ENCODE peak calls at places on chromosomes 7 and 10, in seven cellular contexts. One of them, this sample, is unnamed.

GRCh38 chr7:142384508-142384922 is 126.7 kb upstream of the PRSS58 start:
- DNase-seq in IMR-90: peak; percentile 43
- DNase-seq in neuronal stem cell: no peak
- DNase-seq in mesenchymal stem cell: peak; percentile 71
- DNase-seq in mesendoderm: no peak
- DNase-seq in H1: no peak
- DNase-seq in trophoblast cell: no peak
- DNase-seq in this sample: no peak

GRCh38 chr7:30931927-30932540 is 20.4 kb downstream of the AQP1 start:
- DNase-seq in IMR-90: no peak
- DNase-seq in neuronal stem cell: no peak
- DNase-seq in mesenchymal stem cell: no peak
- DNase-seq in mesendoderm: no peak
- DNase-seq in H1: no peak
- DNase-seq in trophoblast cell: peak; percentile 36
- DNase-seq in this sample: no peak

GRCh38 chr7:28623863-28624262 is 211.5 kb downstream of the CREB5 start:
- DNase-seq in IMR-90: no peak
- DNase-seq in neuronal stem cell: no peak
- DNase-seq in mesenchymal stem cell: no peak
- DNase-seq in mesendoderm: peak; percentile 36
- DNase-seq in H1: no peak
- DNase-seq in trophoblast cell: no peak
- DNase-seq in this sample: no peak

GRCh38 chr7:24722386-24723177 is 34.7 kb downstream of the GSDME start:
- DNase-seq in IMR-90: no peak
- DNase-seq in neuronal stem cell: peak; percentile 29
- DNase-seq in mesenchymal stem cell: peak; percentile 47
- DNase-seq in mesendoderm: peak; percentile 78
- DNase-seq in H1: no peak
- DNase-seq in trophoblast cell: no peak
- DNase-seq in this sample: peak; percentile 55

GRCh38 chr7:150939052-150939810 is 38.9 kb downstream of the KCNH2 start:
- DNase-seq in IMR-90: no peak
- DNase-seq in neuronal stem cell: no peak
- DNase-seq in mesenchymal stem cell: no peak
- DNase-seq in mesendoderm: no peak
- DNase-seq in H1: no peak
- DNase-seq in trophoblast cell: no peak
- DNase-seq in this sample: no peak

GRCh38 chr7:30251708-30252329 is 32.6 kb upstream of the ZNRF2 start:
- DNase-seq in IMR-90: no peak
- DNase-seq in neuronal stem cell: no peak
- DNase-seq in mesenchymal stem cell: peak; percentile 12
- DNase-seq in mesendoderm: no peak
- DNase-seq in H1: no peak
- DNase-seq in trophoblast cell: no peak
- DNase-seq in this sample: no peak

GRCh38 chr7:13904689-13905088 is 84.8 kb downstream of the ETV1 start:
- DNase-seq in IMR-90: peak; percentile 77
- DNase-seq in neuronal stem cell: no peak
- DNase-seq in mesenchymal stem cell: peak; percentile 89
- DNase-seq in mesendoderm: no peak
- DNase-seq in H1: no peak
- DNase-seq in trophoblast cell: no peak
- DNase-seq in this sample: no peak

GRCh38 chr10:24849537-24850299 is 102.7 kb downstream of the PRTFDC1 start:
- DNase-seq in IMR-90: no peak
- DNase-seq in neuronal stem cell: no peak
- DNase-seq in mesenchymal stem cell: no peak
- DNase-seq in mesendoderm: no peak
- DNase-seq in H1: no peak
- DNase-seq in trophoblast cell: no peak
- DNase-seq in this sample: no peak

GRCh38 chr10:103758294-103758681 is 97.1 kb downstream of the SH3PXD2A start:
- DNase-seq in IMR-90: peak; percentile 86
- DNase-seq in neuronal stem cell: no peak
- DNase-seq in mesenchymal stem cell: peak; percentile 76
- DNase-seq in mesendoderm: no peak
- DNase-seq in H1: no peak
- DNase-seq in trophoblast cell: no peak
- DNase-seq in this sample: no peak

GRCh38 chr7:139709460-139709859 is 68.3 kb downstream of the HIPK2 start:
- DNase-seq in IMR-90: peak; percentile 92
- DNase-seq in neuronal stem cell: no peak
- DNase-seq in mesenchymal stem cell: peak; percentile 82
- DNase-seq in mesendoderm: no peak
- DNase-seq in H1: no peak
- DNase-seq in trophoblast cell: no peak
- DNase-seq in this sample: no peak

GRCh38 chr10:102534333-102534732 is 30.6 kb downstream of the SUFU start:
- DNase-seq in IMR-90: no peak
- DNase-seq in neuronal stem cell: no peak
- DNase-seq in mesenchymal stem cell: no peak
- DNase-seq in mesendoderm: no peak
- DNase-seq in H1: no peak
- DNase-seq in trophoblast cell: no peak
- DNase-seq in this sample: no peak

GRCh38 chr7:45978010-45978681 is 57.1 kb upstream of the IGFBP3 start:
- DNase-seq in IMR-90: peak; percentile 99
- DNase-seq in neuronal stem cell: peak; percentile 21
- DNase-seq in mesenchymal stem cell: peak; percentile 98
- DNase-seq in mesendoderm: peak; percentile 97
- DNase-seq in H1: peak; percentile 41
- DNase-seq in trophoblast cell: peak; percentile 93
- DNase-seq in this sample: peak; percentile 57

GRCh38 chr7:14341200-14341599 is 351.7 kb upstream of the ETV1 start:
- DNase-seq in IMR-90: no peak
- DNase-seq in neuronal stem cell: no peak
- DNase-seq in mesenchymal stem cell: no peak
- DNase-seq in mesendoderm: no peak
- DNase-seq in H1: no peak
- DNase-seq in trophoblast cell: no peak
- DNase-seq in this sample: no peak

GRCh38 chr10:91798736-91799579 is 732 bp downstream of the TNKS2 start:
- DNase-seq in IMR-90: peak; percentile 50
- DNase-seq in neuronal stem cell: no peak
- DNase-seq in mesenchymal stem cell: peak; percentile 70
- DNase-seq in mesendoderm: peak; percentile 71
- DNase-seq in H1: no peak
- DNase-seq in trophoblast cell: peak; percentile 12
- DNase-seq in this sample: peak; percentile 53

GRCh38 chr10:88062798-88063472 is 199.5 kb downstream of the PTEN start:
- DNase-seq in IMR-90: peak; percentile 81
- DNase-seq in neuronal stem cell: no peak
- DNase-seq in mesenchymal stem cell: peak; percentile 91
- DNase-seq in mesendoderm: no peak
- DNase-seq in H1: no peak
- DNase-seq in trophoblast cell: no peak
- DNase-seq in this sample: no peak

GRCh38 chr7:5695709-5696345 is 85.6 kb downstream of the RNF216 start:
- DNase-seq in IMR-90: peak; percentile 84
- DNase-seq in neuronal stem cell: no peak
- DNase-seq in mesenchymal stem cell: peak; percentile 99
- DNase-seq in mesendoderm: no peak
- DNase-seq in H1: no peak
- DNase-seq in trophoblast cell: no peak
- DNase-seq in this sample: no peak

GRCh38 chr10:52807803-52808202 is 35.2 kb upstream of the MBL2 start:
- DNase-seq in IMR-90: no peak
- DNase-seq in neuronal stem cell: no peak
- DNase-seq in mesenchymal stem cell: no peak
- DNase-seq in mesendoderm: no peak
- DNase-seq in H1: no peak
- DNase-seq in trophoblast cell: no peak
- DNase-seq in this sample: no peak

GRCh38 chr7:1367501-1367900 is 91.8 kb downstream of the MICALL2 start:
- DNase-seq in IMR-90: no peak
- DNase-seq in neuronal stem cell: no peak
- DNase-seq in mesenchymal stem cell: no peak
- DNase-seq in mesendoderm: no peak
- DNase-seq in H1: no peak
- DNase-seq in trophoblast cell: no peak
- DNase-seq in this sample: no peak

GRCh38 chr7:70380315-70381027 is 751.5 kb upstream of the GALNT17 start:
- DNase-seq in IMR-90: no peak
- DNase-seq in neuronal stem cell: no peak
- DNase-seq in mesenchymal stem cell: no peak
- DNase-seq in mesendoderm: no peak
- DNase-seq in H1: no peak
- DNase-seq in trophoblast cell: no peak
- DNase-seq in this sample: no peak

GRCh38 chr7:124552217-124552616 is 213.4 kb downstream of the GPR37 start:
- DNase-seq in IMR-90: peak; percentile 61
- DNase-seq in neuronal stem cell: no peak
- DNase-seq in mesenchymal stem cell: no peak
- DNase-seq in mesendoderm: no peak
- DNase-seq in H1: no peak
- DNase-seq in trophoblast cell: no peak
- DNase-seq in this sample: no peak

GRCh38 chr7:133619491-133619890 is 366.6 kb downstream of the EXOC4 start:
- DNase-seq in IMR-90: no peak
- DNase-seq in neuronal stem cell: no peak
- DNase-seq in mesenchymal stem cell: no peak
- DNase-seq in mesendoderm: no peak
- DNase-seq in H1: no peak
- DNase-seq in trophoblast cell: no peak
- DNase-seq in this sample: no peak
- H2BK5ac ChIP-seq in IMR-90: no peak overlapping the region
- H2BK5ac ChIP-seq in neuronal stem cell: no peak overlapping the region
- H2BK5ac ChIP-seq in mesenchymal stem cell: no peak overlapping the region
- H2BK5ac ChIP-seq in mesendoderm: no peak overlapping the region
- H2BK5ac ChIP-seq in H1: no peak overlapping the region
- H2BK5ac ChIP-seq in trophoblast cell: no peak overlapping the region
- H2BK5ac ChIP-seq in this sample: no peak overlapping the region

DNA sequence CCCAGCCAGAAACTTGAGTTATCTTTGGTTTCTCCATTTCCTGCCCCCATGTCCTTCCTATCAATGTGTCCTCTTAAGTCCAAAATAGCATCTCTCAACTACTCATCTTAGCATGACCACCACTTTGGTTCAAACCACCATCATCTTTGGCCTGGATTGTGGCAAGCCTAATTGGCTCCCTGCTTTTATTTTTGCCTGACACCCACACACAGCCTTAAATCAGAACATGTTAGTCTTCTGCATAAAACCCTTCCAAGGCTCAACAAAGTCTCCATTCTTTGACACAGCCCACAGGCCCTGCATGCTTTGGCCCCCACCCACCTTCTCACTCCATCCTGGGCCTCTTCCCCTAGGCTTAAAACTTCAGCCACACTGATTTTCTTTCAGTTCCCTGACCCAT is 2.0 kb upstream of the TSPAN14 start:
- DNase-seq in IMR-90: no peak
- DNase-seq in neuronal stem cell: no peak
- DNase-seq in mesenchymal stem cell: no peak
- DNase-seq in mesendoderm: no peak
- DNase-seq in H1: no peak
- DNase-seq in trophoblast cell: no peak
- DNase-seq in this sample: no peak
- H3K18ac ChIP-seq in IMR-90: no peak overlapping the region
- H3K18ac ChIP-seq in neuronal stem cell: no peak overlapping the region
- H3K18ac ChIP-seq in mesenchymal stem cell: no peak overlapping the region
- H3K18ac ChIP-seq in mesendoderm: no peak overlapping the region
- H3K18ac ChIP-seq in H1: no peak overlapping the region
- H3K18ac ChIP-seq in trophoblast cell: no peak overlapping the region
- H3K18ac ChIP-seq in this sample: no peak overlapping the region

DNA sequence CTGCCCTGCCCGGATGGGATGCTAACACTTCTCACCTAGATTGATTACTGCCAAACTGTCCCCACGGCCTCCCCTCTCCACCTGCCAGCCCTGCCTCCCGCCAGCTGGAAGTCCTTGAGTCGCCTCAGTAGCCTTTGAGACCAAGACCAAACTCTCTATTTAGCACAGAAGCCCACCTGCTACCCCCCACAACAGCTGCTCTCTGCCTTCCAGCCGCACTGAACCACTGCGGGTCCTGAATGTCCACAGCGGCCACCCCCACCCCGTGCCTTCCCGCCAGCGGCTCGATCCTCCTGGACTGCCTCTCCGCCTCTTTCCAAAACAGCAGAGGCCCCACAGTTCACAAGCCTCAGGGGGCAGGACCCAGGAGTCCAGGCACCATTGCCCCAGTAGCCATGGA is 39.0 kb downstream of the FKBP6 start:
- DNase-seq in IMR-90: no peak
- DNase-seq in neuronal stem cell: no peak
- DNase-seq in mesenchymal stem cell: no peak
- DNase-seq in mesendoderm: no peak
- DNase-seq in H1: no peak
- DNase-seq in trophoblast cell: no peak
- DNase-seq in this sample: no peak
- H3K9ac ChIP-seq in IMR-90: no peak overlapping the region
- H3K9ac ChIP-seq in neuronal stem cell: no peak overlapping the region
- H3K9ac ChIP-seq in mesenchymal stem cell: no peak overlapping the region
- H3K9ac ChIP-seq in mesendoderm: no peak overlapping the region
- H3K9ac ChIP-seq in H1: no peak overlapping the region
- H3K9ac ChIP-seq in trophoblast cell: no peak overlapping the region
- H3K9ac ChIP-seq in this sample: no peak overlapping the region

GRCh38 chr10:79349766-79350406 is 2.6 kb downstream of the PPIF start:
- DNase-seq in IMR-90: no peak
- DNase-seq in neuronal stem cell: no peak
- DNase-seq in mesenchymal stem cell: no peak
- DNase-seq in mesendoderm: no peak
- DNase-seq in H1: no peak
- DNase-seq in trophoblast cell: no peak
- DNase-seq in this sample: peak; percentile 18

GRCh38 chr10:79351332-79351731 is 4.1 kb downstream of the PPIF start:
- DNase-seq in IMR-90: no peak
- DNase-seq in neuronal stem cell: no peak
- DNase-seq in mesenchymal stem cell: no peak
- DNase-seq in mesendoderm: no peak
- DNase-seq in H1: no peak
- DNase-seq in trophoblast cell: no peak
- DNase-seq in this sample: peak; percentile 14

GRCh38 chr10:79352035-79352595 is 4.8 kb downstream of the PPIF start:
- DNase-seq in IMR-90: no peak
- DNase-seq in neuronal stem cell: no peak
- DNase-seq in mesenchymal stem cell: no peak
- DNase-seq in mesendoderm: no peak
- DNase-seq in H1: no peak
- DNase-seq in trophoblast cell: no peak
- DNase-seq in this sample: peak; percentile 21

GRCh38 chr10:79349072-79349491 is 1.8 kb downstream of the PPIF start:
- DNase-seq in IMR-90: no peak
- DNase-seq in neuronal stem cell: no peak
- DNase-seq in mesenchymal stem cell: no peak
- DNase-seq in mesendoderm: no peak
- DNase-seq in H1: no peak
- DNase-seq in trophoblast cell: no peak
- DNase-seq in this sample: peak; percentile 16

GRCh38 chr10:79350407-79351154 is 3.3 kb downstream of the PPIF start:
- DNase-seq in IMR-90: no peak
- DNase-seq in neuronal stem cell: no peak
- DNase-seq in mesenchymal stem cell: no peak
- DNase-seq in mesendoderm: no peak
- DNase-seq in H1: no peak
- DNase-seq in trophoblast cell: no peak
- DNase-seq in this sample: peak; percentile 17
- H2BK5ac ChIP-seq in IMR-90: no peak overlapping the region
- H2BK5ac ChIP-seq in neuronal stem cell: no peak overlapping the region
- H2BK5ac ChIP-seq in mesenchymal stem cell: no peak overlapping the region
- H2BK5ac ChIP-seq in mesendoderm: no peak overlapping the region
- H2BK5ac ChIP-seq in H1: no peak overlapping the region
- H2BK5ac ChIP-seq in trophoblast cell: no peak overlapping the region
- H2BK5ac ChIP-seq in this sample: no peak overlapping the region